ENCODE peak calls at places on chromosomes 7 and 10, in four cellular contexts. C is GM12878, M is HepG2, Z is H1. V is an unnamed sample.

GRCh38 chr7:32890553-32891045 is 961 bp downstream of the KBTBD2 start:
- DNase-seq in Z (no peak), C (peak), M (peak), V (no peak)

GRCh38 chr7:50761722-50762121 is 21.0 kb downstream of the GRB10 start:
- DNase-seq in C (no peak), M (no peak), Z (no peak), V (no peak)

GRCh38 chr10:59970396-59971368 is 64.3 kb upstream of the CCDC6 start:
- DNase-seq in C (no peak), M (no peak), Z (no peak), V (no peak)

GRCh38 chr10:132641966-132642731 is 104.6 kb downstream of the INPP5A start:
- DNase-seq in M (no peak), Z (no peak), C (no peak), V (no peak)

GRCh38 chr7:56105508-56105907 is 768 bp downstream of the CHCHD2 start:
- DNase-seq in Z (no peak), C (no peak), M (peak), V (no peak)

GRCh38 chr7:116525913-116526857 is 1.3 kb downstream of the CAV1 start:
- DNase-seq in C (no peak), Z (no peak), M (no peak), V (peak)

GRCh38 chr7:43643842-43644241 is 60.9 kb downstream of the STK17A start:
- DNase-seq in Z (no peak), M (no peak), C (no peak), V (no peak)

GRCh38 chr7:70776627-70777101 is 355.3 kb upstream of the GALNT17 start:
- DNase-seq in Z (no peak), C (peak), M (no peak), V (no peak)

GRCh38 chr10:78777466-78778256 is 291.1 kb upstream of the ZMIZ1 start:
- DNase-seq in C (no peak), M (no peak), Z (no peak), V (no peak)

GRCh38 chr7:81478664-81479063 is 291.2 kb downstream of the HGF start:
- DNase-seq in C (no peak), M (peak), Z (no peak), V (peak)

GRCh38 chr7:140591178-140591902 is 49.3 kb downstream of the DENND2A start:
- DNase-seq in M (no peak), C (no peak), Z (no peak), V (no peak)

GRCh38 chr10:92298487-92298886 is 7.5 kb downstream of the MARCHF5 start:
- DNase-seq in Z (no peak), M (no peak), C (no peak), V (no peak)

GRCh38 chr10:12741255-12741915 is 260.1 kb downstream of the CCDC3 start:
- DNase-seq in Z (no peak), M (no peak), C (no peak), V (no peak)

GRCh38 chr7:24175603-24176002 is 108.4 kb upstream of the NPY start:
- DNase-seq in M (no peak), C (no peak), Z (no peak), V (no peak)

GRCh38 chr7:84104841-84105240 is 89.7 kb downstream of the SEMA3A start:
- DNase-seq in Z (no peak), M (no peak), C (no peak), V (no peak)

GRCh38 chr10:132054564-132054963 is 11.2 kb upstream of the JAKMIP3 start:
- DNase-seq in Z (no peak), M (no peak), C (no peak), V (no peak)

GRCh38 chr10:63466168-63466935 is 575 bp upstream of the JMJD1C start:
- DNase-seq in M (peak), C (no peak), Z (no peak), V (peak)

GRCh38 chr10:117112220-117112619 is 25.9 kb downstream of the VAX1 start:
- DNase-seq in C (no peak), Z (no peak), M (peak), V (no peak)

GRCh38 chr10:43958071-43958432 is 309.4 kb upstream of the ZNF32 start:
- DNase-seq in Z (no peak), M (no peak), C (no peak), V (no peak)
- TF ChIP-seq SUZ12 in Z (no peak), M (no peak), C (no peak), V (no peak)

DNA sequence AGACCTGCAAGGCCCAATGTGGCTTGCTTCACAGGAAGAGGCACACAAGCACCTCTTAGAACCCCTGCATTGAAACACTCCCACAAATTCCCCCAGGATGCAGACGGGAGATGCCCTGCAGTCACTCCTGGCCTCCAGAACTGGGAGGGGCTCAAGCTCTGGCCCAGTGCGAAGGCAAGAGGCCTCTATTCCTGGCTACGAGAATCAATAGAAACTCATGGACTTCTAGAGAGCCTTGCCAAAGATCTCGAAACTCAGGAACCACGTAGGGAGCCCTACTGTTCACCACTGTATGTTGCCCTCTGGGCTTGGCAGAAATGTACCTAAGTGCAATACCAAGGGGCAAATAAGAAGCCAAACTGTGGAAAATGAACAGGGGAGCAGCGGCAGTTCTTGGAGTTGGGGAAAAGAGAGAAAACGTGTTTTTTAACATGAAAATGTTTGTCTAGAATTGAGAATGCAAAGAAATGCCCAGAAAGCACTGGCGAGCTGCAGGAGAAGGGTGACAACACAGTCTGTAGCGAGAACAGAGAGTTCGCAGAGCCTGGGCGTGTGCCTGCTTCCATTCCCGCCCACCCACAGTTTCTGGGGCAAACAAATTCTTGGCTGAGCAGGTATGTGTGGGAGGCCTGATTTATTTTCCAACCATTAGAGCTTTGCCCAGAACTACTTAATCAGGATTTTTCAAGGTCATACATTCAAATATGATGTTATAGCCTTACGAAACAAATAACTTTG is 260.5 kb upstream of the KLF14 start:
- DNase-seq in Z (no peak), C (no peak), M (no peak), V (no peak)
- H3K4me3 ChIP-seq in Z (no peak), C (peak), M (no peak), V (no peak)

DNA sequence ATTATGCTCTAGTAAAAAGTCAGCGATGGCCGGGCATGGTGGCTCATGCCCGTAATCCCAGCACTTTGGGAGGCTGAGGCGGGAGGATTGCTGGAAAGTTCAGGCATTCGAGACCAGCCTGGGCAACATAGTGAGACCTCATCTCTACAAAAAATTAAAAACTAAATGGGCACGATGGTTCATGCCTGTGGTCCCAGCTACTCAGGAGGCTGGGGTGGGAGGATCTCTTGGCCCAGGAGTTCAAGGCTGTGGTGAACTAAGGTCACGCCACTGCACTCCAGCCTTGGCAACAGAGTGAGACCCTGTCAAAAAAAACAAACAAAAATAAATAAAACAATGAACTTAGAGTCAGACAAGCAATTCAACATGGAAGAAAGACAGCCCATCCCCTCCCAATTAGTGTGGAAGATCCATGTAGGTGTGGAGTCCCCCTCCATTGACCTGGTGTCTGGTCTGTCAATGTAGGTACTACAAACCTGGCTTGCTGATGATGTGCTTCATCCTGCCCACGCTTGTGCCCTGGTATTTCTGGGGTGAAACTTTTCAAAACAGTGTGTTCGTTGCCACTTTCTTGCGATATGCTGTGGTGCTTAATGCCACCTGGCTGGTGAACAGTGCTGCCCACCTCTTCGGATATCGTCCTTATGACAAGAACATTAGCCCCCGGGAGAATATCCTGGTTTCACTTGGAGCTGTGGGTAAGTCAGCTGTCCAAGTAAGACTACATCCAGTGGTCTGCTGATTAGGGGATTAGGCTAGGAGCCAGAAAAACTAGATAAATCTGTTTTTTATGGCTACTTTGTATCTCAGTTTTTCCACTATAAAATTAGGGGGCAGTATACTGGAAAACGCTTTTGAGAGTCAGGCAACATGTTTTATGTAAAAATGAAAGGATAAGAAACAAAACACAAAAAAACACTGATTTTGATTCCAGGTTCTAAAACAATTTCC is 9.3 kb downstream of the SCD start:
- DNase-seq in Z (no peak), M (no peak), C (no peak), V (no peak)
- TF ChIP-seq SUZ12 in Z (no peak), M (no peak), C (no peak), V (no peak)

GRCh38 chr7:156778668-156779067 is 114.3 kb downstream of the LMBR1 start:
- DNase-seq in M (no peak), C (no peak), Z (no peak), V (no peak)
- H3K4me3 ChIP-seq in M (no peak), C (no peak), Z (no peak), V (no peak)

GRCh38 chr7:916291-916941 is 38.1 kb downstream of the ADAP1 start:
- DNase-seq in M (no peak), C (no peak), Z (no peak), V (no peak)

GRCh38 chr7:915291-916218 is 38.9 kb downstream of the ADAP1 start:
- DNase-seq in C (no peak), M (no peak), Z (no peak), V (no peak)

GRCh38 chr7:911791-912480 is 35.6 kb downstream of the GET4 start:
- DNase-seq in C (no peak), M (no peak), Z (no peak), V (no peak)

GRCh38 chr7:914521-915194 is 38.3 kb downstream of the GET4 start:
- DNase-seq in C (no peak), M (no peak), Z (no peak), V (no peak)

GRCh38 chr7:913736-914520 is 37.6 kb downstream of the GET4 start:
- DNase-seq in Z (no peak), C (no peak), M (no peak), V (no peak)
- TF ChIP-seq SUZ12 in Z (no peak), C (no peak), M (no peak), V (no peak)

GRCh38 chr7:72435913-72436480 is 23.9 kb upstream of the CALN1 start:
- DNase-seq in C (no peak), M (no peak), Z (no peak), V (no peak)

GRCh38 chr7:72438491-72438890 is 26.4 kb upstream of the CALN1 start:
- DNase-seq in C (no peak), Z (no peak), M (no peak), V (no peak)

GRCh38 chr7:72437610-72438009 is 25.5 kb upstream of the CALN1 start:
- DNase-seq in Z (no peak), C (no peak), M (no peak), V (no peak)

GRCh38 chr7:72435366-72435765 is 23.2 kb upstream of the CALN1 start:
- DNase-seq in M (no peak), Z (no peak), C (no peak), V (no peak)

GRCh38 chr7:72437061-72437460 is 24.9 kb upstream of the CALN1 start:
- DNase-seq in Z (no peak), M (no peak), C (no peak), V (no peak)
- H3K4me3 ChIP-seq in Z (no peak), M (no peak), C (no peak), V (no peak)

V was measured in NT2/D1.